ENCODE peak calls at places on chromosomes 6 and 20, in six cellular contexts. I is CD4-positive, alpha-beta memory T cell; E is cardiac muscle cell; Z is IMR-90; P is breast epithelium; X is tibial nerve. O is an unnamed sample.

GRCh38 chr6:84926756-84927155 is 162.4 kb upstream of the TBX18 start:
- DNase-seq in I (no peak), E (no peak), Z (no peak), P (no peak), X (no peak), O (no peak)

GRCh38 chr6:40825085-40825484 is 213.9 kb downstream of the UNC5CL start:
- DNase-seq in I (no peak), E (no peak), Z (no peak), P (no peak), X (no peak), O (no peak)

GRCh38 chr20:1822564-1823420 is 72.4 kb upstream of the SIRPA start:
- DNase-seq in I (no peak), E (peak), Z (peak), P (no peak), X (no peak), O (no peak)

GRCh38 chr6:157629220-157629619 is 193.8 kb upstream of the SNX9 start:
- DNase-seq in I (no peak), E (peak), Z (peak), P (no peak), X (no peak), O (no peak)

GRCh38 chr6:16199792-16200191 is 38.6 kb upstream of the GMPR start:
- DNase-seq in I (no peak), E (no peak), Z (no peak), P (no peak), X (no peak), O (no peak)

GRCh38 chr6:111692327-111693164 is 86.9 kb upstream of the TRAF3IP2 start:
- DNase-seq in I (no peak), E (no peak), Z (no peak), P (no peak), X (no peak), O (no peak)

GRCh38 chr6:149484733-149485700 is at the start of gene ZC3H12D:
- DNase-seq in I (peak), E (peak), Z (peak), P (no peak), X (no peak), O (peak)

GRCh38 chr6:157169656-157170055 is 153.7 kb downstream of the TMEM242 start:
- DNase-seq in I (no peak), E (no peak), Z (no peak), P (no peak), X (no peak), O (no peak)

GRCh38 chr20:4161447-4162251 is 146.3 kb upstream of the RNF24 start:
- DNase-seq in I (no peak), E (peak), Z (no peak), P (peak), X (no peak), O (no peak)

GRCh38 chr6:118739976-118740771 is 88.8 kb upstream of the CEP85L start:
- DNase-seq in I (no peak), E (peak), Z (peak), P (no peak), X (no peak), O (no peak)

GRCh38 chr6:14211596-14211961 is 94.0 kb downstream of the CD83 start:
- DNase-seq in I (no peak), E (peak), Z (peak), P (no peak), X (no peak), O (no peak)

GRCh38 chr20:49575551-49576060 is 7.7 kb upstream of the PTGIS start:
- DNase-seq in I (no peak), E (peak), Z (no peak), P (no peak), X (peak), O (peak)

GRCh38 chr6:150001295-150001990 is 23.9 kb downstream of the RAET1L start:
- DNase-seq in I (no peak), E (no peak), Z (no peak), P (no peak), X (no peak), O (no peak)

GRCh38 chr6:65999288-65999791 is 292.3 kb upstream of the EYS start:
- DNase-seq in I (no peak), E (no peak), Z (no peak), P (no peak), X (no peak), O (no peak)

GRCh38 chr20:59191756-59192532 is 28.3 kb downstream of the ZNF831 start:
- DNase-seq in I (no peak), E (no peak), Z (no peak), P (no peak), X (no peak), O (no peak)

GRCh38 chr20:20956586-20956985 is 149.6 kb downstream of the LINC00237 start:
- DNase-seq in I (no peak), E (no peak), Z (no peak), P (no peak), X (no peak), O (no peak)

GRCh38 chr6:44047801-44048200 is 79.5 kb downstream of the MRPL14 start:
- DNase-seq in I (no peak), E (no peak), Z (no peak), P (no peak), X (no peak), O (no peak)

GRCh38 chr20:39660251-39660650 is 698.1 kb downstream of the DHX35 start:
- DNase-seq in I (no peak), E (peak), Z (no peak), P (no peak), X (no peak), O (no peak)

GRCh38 chr6:106546322-106547052 is 82.8 kb downstream of the RTN4IP1 start:
- DNase-seq in I (no peak), E (peak), Z (peak), P (no peak), X (no peak), O (no peak)

GRCh38 chr6:166029506-166029905 is 138.1 kb downstream of the TBXT start:
- DNase-seq in I (no peak), E (no peak), Z (peak), P (no peak), X (no peak), O (no peak)

GRCh38 chr6:49906511-49906910 is 40.2 kb upstream of the CRISP1 start:
- DNase-seq in I (no peak), E (no peak), Z (no peak), P (no peak), X (no peak), O (no peak)

GRCh38 chr6:116314878-116315277 is 35.1 kb upstream of the TSPYL1 start:
- DNase-seq in I (no peak), E (peak), Z (no peak), P (no peak), X (no peak), O (no peak)

GRCh38 chr20:41172296-41173140 is 35.2 kb downstream of the PLCG1 start:
- DNase-seq in I (no peak), E (peak), Z (no peak), P (peak), X (no peak), O (no peak)

GRCh38 chr6:90169328-90169886 is 127.2 kb downstream of the BACH2 start:
- DNase-seq in I (no peak), E (no peak), Z (no peak), P (no peak), X (no peak), O (no peak)

GRCh38 chr6:164166996-164167395 is 752.5 kb downstream of the QKI start:
- DNase-seq in I (no peak), E (no peak), Z (no peak), P (no peak), X (no peak), O (no peak)

GRCh38 chr6:99471638-99472037 is 43.6 kb downstream of the USP45 start:
- DNase-seq in I (no peak), E (no peak), Z (no peak), P (no peak), X (no peak), O (no peak)

GRCh38 chr6:116087437-116088027 is 13.1 kb upstream of the NT5DC1 start:
- DNase-seq in I (no peak), E (no peak), Z (peak), P (no peak), X (no peak), O (no peak)

GRCh38 chr20:49275634-49276033 is 2.2 kb downstream of the ZNFX1 start:
- DNase-seq in I (no peak), E (no peak), Z (no peak), P (no peak), X (no peak), O (no peak)

GRCh38 chr6:158666637-158667359 is 16.9 kb downstream of the SYTL3 start:
- DNase-seq in I (no peak), E (peak), Z (peak), P (peak), X (no peak), O (no peak)

GRCh38 chr6:158665332-158665731 is 15.5 kb downstream of the SYTL3 start:
- DNase-seq in I (no peak), E (no peak), Z (no peak), P (no peak), X (no peak), O (no peak)

GRCh38 chr6:158662607-158663464 is 13.0 kb downstream of the SYTL3 start:
- DNase-seq in I (no peak), E (peak), Z (peak), P (no peak), X (no peak), O (no peak)

GRCh38 chr6:158661156-158661555 is 11.3 kb downstream of the SYTL3 start:
- DNase-seq in I (no peak), E (no peak), Z (no peak), P (no peak), X (no peak), O (no peak)

GRCh38 chr6:158663465-158664167 is 13.8 kb downstream of the SYTL3 start:
- DNase-seq in I (no peak), E (no peak), Z (no peak), P (no peak), X (no peak), O (no peak)
- H3K4me3 ChIP-seq in I (no peak), E (no peak), Z (no peak), P (peak), X (no peak), O (no peak)

GRCh38 chr20:62570897-62571666 is 71.2 kb upstream of the SLCO4A1 start:
- DNase-seq in I (no peak), E (no peak), Z (no peak), P (no peak), X (no peak), O (no peak)
- H3K4me3 ChIP-seq in I (no peak), E (no peak), Z (no peak), P (no peak), X (no peak), O (no peak)

DNA sequence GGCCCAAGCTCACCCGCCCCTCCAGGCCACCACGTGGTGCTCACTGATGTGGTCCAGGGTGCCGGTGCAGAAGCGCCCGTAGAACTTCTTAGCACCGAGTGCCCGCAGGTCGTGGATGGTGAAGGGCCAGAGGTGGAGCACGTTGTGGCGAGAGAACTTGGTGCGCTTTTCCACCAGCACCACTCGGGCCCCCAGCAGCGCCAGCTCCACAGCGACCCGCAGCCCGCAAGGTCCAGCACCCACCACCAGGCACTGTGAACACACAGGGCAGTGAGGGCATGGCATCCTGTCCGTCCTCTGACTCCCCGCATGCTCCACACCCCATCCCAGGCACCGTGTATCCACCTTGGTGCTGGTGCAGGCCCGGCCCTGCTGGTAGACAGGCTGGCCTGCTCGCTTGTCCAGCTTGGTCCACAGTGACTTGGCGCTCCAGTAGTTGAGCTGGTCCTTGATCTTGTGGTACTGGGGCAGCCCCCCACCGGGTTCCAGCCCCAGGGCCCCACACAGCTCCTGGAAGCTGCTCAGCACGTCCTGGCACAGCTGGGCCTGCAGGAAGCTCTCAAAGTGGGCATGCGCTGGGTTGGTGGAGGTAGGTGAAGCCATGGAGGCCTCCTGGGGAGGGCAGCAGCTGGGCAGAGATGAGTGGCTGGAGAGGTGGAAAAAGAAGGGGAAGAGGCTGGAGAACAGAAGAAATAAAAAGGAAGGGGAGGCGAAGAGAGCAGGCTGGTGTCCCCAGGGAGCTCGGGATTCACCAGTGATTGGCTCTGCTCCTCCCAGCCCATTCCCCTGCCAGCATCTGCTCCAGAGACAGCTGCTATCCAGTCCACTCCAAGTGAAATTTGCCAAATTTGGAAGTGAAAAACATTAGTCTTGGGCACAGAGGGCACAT is 1.7 kb downstream of the MICAL1 start:
- DNase-seq in I (no peak), E (peak), Z (no peak), P (no peak), X (no peak), O (no peak)
- H3K4me3 ChIP-seq in I (peak), E (no peak), Z (peak), P (no peak), X (peak), O (peak)

GRCh38 chr6:20233007-20233730 is 20.9 kb upstream of the MBOAT1 start:
- DNase-seq in I (no peak), E (no peak), Z (no peak), P (no peak), X (no peak), O (no peak)

GRCh38 chr6:20232188-20232587 is 19.9 kb upstream of the MBOAT1 start:
- DNase-seq in I (no peak), E (no peak), Z (no peak), P (no peak), X (no peak), O (no peak)

GRCh38 chr6:20235041-20235440 is 22.8 kb upstream of the MBOAT1 start:
- DNase-seq in I (no peak), E (no peak), Z (no peak), P (no peak), X (no peak), O (no peak)

GRCh38 chr6:20236344-20236743 is 24.1 kb upstream of the MBOAT1 start:
- DNase-seq in I (no peak), E (no peak), Z (no peak), P (no peak), X (no peak), O (peak)

DNA sequence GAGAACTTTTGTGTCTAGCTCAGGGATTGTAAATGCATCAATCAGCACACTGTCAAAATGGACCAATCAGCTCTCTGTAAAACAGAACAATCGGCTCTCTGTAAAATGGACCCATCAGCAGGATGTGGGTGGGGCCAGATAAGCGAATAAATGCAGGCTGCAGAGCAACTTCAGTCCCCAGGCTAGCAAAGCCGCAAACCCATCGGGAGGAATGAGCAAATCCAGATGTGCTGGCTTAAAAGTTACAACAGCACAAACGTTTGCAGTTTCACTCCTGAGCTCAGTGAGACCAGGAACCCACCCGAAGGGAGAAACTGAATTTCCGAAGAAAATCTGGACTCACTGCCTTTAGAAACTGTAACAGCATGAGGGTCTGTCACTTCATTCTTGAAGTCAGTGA is 21.9 kb upstream of the MBOAT1 start:
- DNase-seq in I (no peak), E (peak), Z (no peak), P (no peak), X (no peak), O (peak)
- H3K4me3 ChIP-seq in I (no peak), E (no peak), Z (no peak), P (no peak), X (no peak), O (no peak)

DNA sequence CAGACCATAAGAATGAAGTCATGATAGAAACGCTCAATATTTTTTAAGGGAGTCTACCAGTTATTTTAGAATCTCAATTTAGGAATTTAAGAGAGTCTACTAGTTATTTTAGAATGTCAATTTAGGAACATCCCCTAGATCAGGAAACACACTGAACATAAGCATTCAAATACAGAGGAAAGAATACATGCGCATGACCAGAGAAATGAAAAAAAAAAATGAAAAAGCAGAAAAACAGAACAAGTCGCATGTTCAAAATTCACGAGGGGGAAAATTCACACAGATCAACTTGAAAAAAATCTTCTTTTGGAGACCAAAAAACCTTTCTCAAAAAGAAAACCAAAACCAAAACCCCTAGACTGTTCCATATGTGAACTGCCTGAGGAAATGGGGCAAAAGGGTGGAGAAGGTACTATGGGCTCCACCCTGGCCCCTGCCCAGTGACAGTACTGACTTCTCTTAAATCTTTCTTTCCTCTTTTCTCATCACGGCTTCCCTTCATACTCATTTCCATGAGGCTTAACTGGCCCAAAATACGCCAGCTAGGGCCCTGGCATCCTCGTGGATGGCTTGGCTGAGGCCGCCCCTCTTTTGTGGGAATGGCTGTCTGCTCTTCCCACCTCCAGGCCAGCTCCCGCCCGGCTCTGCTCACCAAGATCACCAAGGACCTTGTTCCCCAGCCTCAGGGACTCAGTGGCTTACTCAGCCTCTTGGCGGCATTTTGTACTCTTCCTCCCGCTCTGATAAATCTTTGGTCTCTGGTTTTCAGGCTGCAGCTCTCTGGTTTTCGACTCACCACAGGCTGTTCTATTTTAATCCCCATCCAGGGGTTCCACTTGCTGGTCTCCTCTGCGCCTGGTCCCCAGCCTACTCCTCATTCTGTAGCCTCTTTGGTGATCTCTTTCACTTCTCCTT is 11.2 kb downstream of the ZBTB2 start:
- DNase-seq in I (peak), E (no peak), Z (no peak), P (no peak), X (no peak), O (no peak)
- H3K4me3 ChIP-seq in I (peak), E (no peak), Z (no peak), P (no peak), X (no peak), O (no peak)

O was measured in Karpas-422.